ENCODE peak calls at places on chromosomes 6 and 20, in five cellular contexts. U, T, E, G and X are unnamed samples.

GRCh38 chr6:96066376-96066775 is 50.6 kb downstream of the FUT9 start:
- DNase-seq in G (no peak), T (no peak), E (no peak), U (no peak), X (no peak)

GRCh38 chr6:170522565-170523183 is 30.4 kb downstream of the PSMB1 start:
- DNase-seq in E (no peak), U (no peak), T (no peak), G (peak; percentile 12), X (peak; percentile 21)

GRCh38 chr20:63640086-63640485 is 13.1 kb downstream of the STMN3 start:
- DNase-seq in U (no peak), E (no peak), T (no peak), G (no peak), X (no peak)

GRCh38 chr6:118718903-118719302 is 67.5 kb upstream of the CEP85L start:
- DNase-seq in U (no peak), G (no peak), E (no peak), T (no peak), X (no peak)

GRCh38 chr6:141482773-141483172 is 650.0 kb upstream of the GJE1 start:
- DNase-seq in U (no peak), T (no peak), E (no peak), G (no peak), X (no peak)

GRCh38 chr20:40195742-40196141 is 493.3 kb downstream of the MAFB start:
- DNase-seq in U (no peak), G (no peak), T (no peak), E (no peak), X (no peak)

GRCh38 chr6:13436691-13437568 is 50.5 kb downstream of the GFOD1 start:
- DNase-seq in T (no peak), U (no peak), G (no peak), E (no peak), X (no peak)

GRCh38 chr20:34526466-34526865 is 10.2 kb downstream of the DYNLRB1 start:
- DNase-seq in U (no peak), G (no peak), T (no peak), E (no peak), X (no peak)

GRCh38 chr6:95693108-95693507 is 115.8 kb downstream of the MANEA start:
- DNase-seq in U (no peak), G (no peak), T (no peak), E (peak; percentile 10), X (no peak)

GRCh38 chr20:2507875-2508630 is 662 bp downstream of the ZNF343 start:
- DNase-seq in U (no peak), E (peak; percentile 24), T (no peak), G (no peak), X (peak; percentile 9)

GRCh38 chr20:7696311-7696710 is 243.9 kb downstream of the HAO1 start:
- DNase-seq in U (no peak), T (no peak), G (no peak), E (no peak), X (peak; percentile 9)

GRCh38 chr20:44495802-44496481 is 20.3 kb downstream of the TTPAL start:
- DNase-seq in T (no peak), G (peak; percentile 77), E (no peak), U (no peak), X (peak; percentile 48)
- H3K9ac ChIP-seq in T (no peak overlapping the region), G (peak overlapping the region; percentile 29), E (no peak overlapping the region), U (no peak overlapping the region), X (no peak overlapping the region)

DNA sequence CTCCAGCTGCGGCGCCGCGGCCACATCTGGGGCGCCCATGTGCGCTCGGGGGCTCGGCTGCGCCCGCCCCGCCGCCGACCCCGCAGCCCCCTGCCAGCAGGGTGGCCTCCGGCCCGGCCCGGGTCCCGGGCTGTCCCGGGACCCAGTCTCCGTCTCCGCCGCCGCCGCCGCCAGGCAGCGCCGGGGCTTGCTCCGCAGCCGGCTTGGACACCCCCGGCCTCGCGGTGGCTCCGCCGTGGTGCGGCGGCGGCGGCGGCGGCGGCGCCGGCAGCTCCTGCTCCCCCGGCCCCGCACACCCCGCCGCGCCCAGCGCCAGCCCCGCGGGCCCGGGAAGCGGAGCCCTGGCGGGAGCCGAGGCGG is 219 bp downstream of the ISM1 start:
- DNase-seq in T (no peak), G (no peak), E (no peak), U (no peak), X (no peak)
- TF ChIP-seq MAX in T (no peak), G (no peak), E (no peak), U (no peak), X (no peak)

GRCh38 chr20:36085686-36086267 is 68.8 kb upstream of the EPB41L1 start:
- DNase-seq in E (peak; percentile 72), G (peak; percentile 84), U (no peak), T (no peak), X (no peak)
- H3K9ac ChIP-seq in E (no peak overlapping the region), G (peak overlapping the region; percentile 61), U (no peak overlapping the region), T (no peak overlapping the region), X (no peak overlapping the region)

GRCh38 chr6:108337721-108338120 is 42.9 kb downstream of the AFG1L start:
- DNase-seq in G (no peak), T (no peak), U (no peak), E (no peak), X (no peak)
- TF ChIP-seq MAX in G (no peak), T (no peak), U (no peak), E (no peak), X (no peak)

GRCh38 chr6:52994031-52994788 is 874 bp downstream of the GSTA4 start:
- DNase-seq in E (peak; percentile 46), T (no peak), U (no peak), G (no peak), X (peak; percentile 62)

GRCh38 chr6:52994789-52995078 is 350 bp downstream of the GSTA4 start:
- DNase-seq in E (no peak), U (no peak), G (no peak), T (no peak), X (no peak)

GRCh38 chr6:52992980-52993379 is 2.1 kb downstream of the GSTA4 start:
- DNase-seq in T (no peak), E (no peak), U (no peak), G (no peak), X (no peak)

GRCh38 chr6:52995913-52996685 is 1.0 kb upstream of the GSTA4 start:
- DNase-seq in E (peak; percentile 76), G (peak; percentile 76), U (peak; percentile 51), T (peak; percentile 47), X (peak; percentile 69)

GRCh38 chr6:52993461-52993860 is 1.6 kb downstream of the GSTA4 start:
- DNase-seq in G (no peak), T (no peak), E (no peak), U (no peak), X (peak; percentile 27)
- H3K9ac ChIP-seq in G (no peak overlapping the region), T (no peak overlapping the region), E (peak overlapping the region; percentile 91), U (no peak overlapping the region), X (peak overlapping the region; percentile 96)

DNA sequence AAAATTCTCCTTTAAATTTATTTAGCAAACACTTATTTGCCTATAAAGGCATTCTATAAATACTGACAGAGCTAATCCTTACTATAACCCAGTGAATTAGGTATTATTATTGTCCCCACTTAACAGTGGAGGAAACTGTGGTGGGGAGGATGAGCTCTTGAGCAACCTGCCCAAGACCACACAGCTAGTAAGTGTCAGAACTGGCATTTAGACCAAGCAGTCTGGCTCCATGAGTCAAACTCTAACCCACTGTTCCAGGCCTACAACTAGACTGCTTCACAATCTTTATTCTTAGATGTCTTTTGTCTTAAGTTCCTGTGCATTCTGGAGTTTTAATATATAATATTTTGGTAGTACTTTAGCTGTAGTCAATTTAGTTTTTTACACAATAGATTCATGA is 530.8 kb downstream of the BCKDHB start:
- DNase-seq in U (no peak), E (no peak), G (no peak), T (no peak), X (no peak)
- TF ChIP-seq MAX in U (no peak), E (no peak), G (no peak), T (no peak), X (no peak)

DNA sequence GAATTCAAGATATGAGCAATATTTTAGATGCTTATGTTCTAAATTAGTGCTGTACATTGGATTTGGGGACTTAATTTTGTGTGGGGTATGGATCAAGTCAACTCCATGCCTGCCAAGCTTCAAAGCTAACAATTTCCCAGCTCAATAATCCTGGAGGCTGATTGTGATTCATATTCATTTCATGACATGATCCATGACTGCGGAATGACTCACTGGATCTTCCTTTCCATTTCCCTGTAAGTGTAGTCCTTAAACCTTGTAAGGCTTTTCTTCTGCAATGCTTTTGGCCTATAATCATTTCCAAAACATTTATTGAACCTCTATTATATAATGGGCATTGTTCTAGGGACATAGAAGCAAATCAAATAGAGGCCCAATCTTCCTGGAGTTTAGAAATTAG is 44.8 kb upstream of the CCN2 start:
- DNase-seq in E (no peak), G (peak; percentile 81), T (no peak), U (no peak), X (peak; percentile 88)
- H3K9ac ChIP-seq in E (no peak overlapping the region), G (no peak overlapping the region), T (no peak overlapping the region), U (no peak overlapping the region), X (no peak overlapping the region)

DNA sequence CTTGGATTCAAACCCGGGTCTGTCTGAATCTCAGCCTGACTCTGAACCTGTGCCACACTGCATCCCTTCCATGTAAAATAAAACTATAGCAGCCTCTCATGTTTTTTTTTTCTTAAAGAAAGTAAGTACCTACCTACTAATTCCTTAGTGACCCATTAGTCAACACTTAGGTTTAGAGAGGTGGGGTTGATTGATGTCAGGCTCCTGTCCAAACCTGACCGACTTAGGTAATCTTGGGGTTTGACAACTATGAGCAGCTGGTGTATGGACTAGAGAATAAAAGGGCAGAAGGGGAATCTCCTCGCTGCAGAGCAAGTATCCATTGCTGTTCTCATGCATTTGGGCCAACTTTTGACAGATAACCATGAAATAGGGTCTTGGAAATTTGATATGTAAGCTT is 6.5 kb downstream of the NKAIN2 start:
- DNase-seq in G (no peak), T (no peak), U (no peak), E (no peak), X (no peak)
- TF ChIP-seq MAX in G (no peak), T (no peak), U (no peak), E (no peak), X (no peak)

DNA sequence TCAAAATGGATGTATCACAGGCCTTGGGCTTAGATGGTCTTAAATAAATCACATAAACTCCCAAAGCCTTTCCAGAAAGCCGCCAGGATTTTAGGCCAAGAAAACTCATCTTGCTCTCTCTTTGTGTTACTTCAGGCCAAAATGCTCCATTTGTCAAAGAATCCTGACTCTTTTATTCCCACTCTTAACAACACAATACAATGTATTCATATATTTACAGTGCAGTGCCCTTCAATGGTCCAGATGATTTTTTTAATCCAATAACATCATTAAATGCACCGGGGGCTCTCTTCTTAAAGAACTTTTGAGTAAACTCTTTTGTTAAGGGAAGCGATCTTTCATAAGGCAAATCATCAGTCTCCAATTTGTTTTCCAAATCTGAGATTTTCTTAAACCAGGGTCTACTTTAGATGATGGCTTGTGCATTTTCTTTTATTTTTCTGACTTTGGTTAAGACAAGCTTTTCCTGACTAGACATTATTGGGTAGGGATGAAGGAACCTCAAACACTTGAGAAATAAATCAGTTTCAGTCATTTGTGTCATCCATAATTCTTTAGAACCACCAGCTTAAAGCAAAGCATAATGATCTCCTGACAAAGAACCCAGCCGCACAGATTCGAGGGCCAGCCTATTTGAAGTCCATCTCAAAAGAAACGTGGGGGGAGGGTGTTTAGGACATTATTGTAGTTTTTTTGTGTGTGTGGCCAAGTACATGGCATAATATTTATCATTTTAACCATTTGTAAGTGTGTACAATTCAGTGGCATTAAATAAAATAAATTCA is 6.2 kb upstream of the TCP11 start:
- DNase-seq in U (no peak), E (no peak), G (no peak), T (no peak), X (no peak)
- H3K9ac ChIP-seq in U (no peak overlapping the region), E (no peak overlapping the region), G (no peak overlapping the region), T (no peak overlapping the region), X (no peak overlapping the region)